ENCODE peak calls at places on chromosomes 13 and 19, in ten cellular contexts. L is body of pancreas, G is tibial nerve, N is uterus, Q is IMR-90, R is transverse colon, Y is adrenal gland, P is ovary, W is HCT116, H is K562. C is an unnamed sample.

GRCh38 chr19:40663712-40664692 is 26.4 kb downstream of the NUMBL start:
- DNase-seq in W (no peak), P (peak; percentile 47), N (peak; percentile 68), Y (no peak), R (no peak), Q (peak; percentile 50), H (peak; percentile 84), G (no peak), L (no peak), C (no peak)

GRCh38 chr13:95474992-95475391 is 77.5 kb upstream of the CLDN10 start:
- DNase-seq in L (no peak), P (no peak), G (no peak), H (no peak), N (no peak), R (no peak), Q (no peak), W (no peak), Y (no peak), C (no peak)

GRCh38 chr13:99721606-99722384 is 220.5 kb downstream of the TM9SF2 start:
- DNase-seq in W (no peak), H (no peak), Q (no peak), N (no peak), P (no peak), R (no peak), Y (no peak), L (no peak), G (no peak), C (no peak)

GRCh38 chr19:30059741-30060140 is 117.7 kb downstream of the URI1 start:
- DNase-seq in N (no peak), W (no peak), L (no peak), Q (no peak), G (no peak), Y (no peak), H (no peak), P (no peak), R (no peak), C (no peak)

GRCh38 chr13:97386832-97387486 is 47.0 kb upstream of the RAP2A start:
- DNase-seq in H (no peak), N (no peak), G (no peak), P (no peak), Y (peak; percentile 45), R (peak; percentile 26), L (no peak), Q (no peak), W (no peak), C (no peak)

GRCh38 chr13:35984776-35985453 is 146.3 kb downstream of the DCLK1 start:
- DNase-seq in Y (no peak), N (no peak), L (no peak), G (no peak), P (no peak), Q (no peak), R (no peak), H (no peak), W (no peak), C (no peak)

GRCh38 chr13:21683034-21683733 is 12.3 kb downstream of the FGF9 start:
- DNase-seq in N (no peak), P (no peak), Y (peak; percentile 59), L (no peak), H (no peak), Q (peak; percentile 88), G (no peak), W (no peak), R (no peak), C (no peak)

GRCh38 chr13:45220403-45220802 is 19.6 kb upstream of the KCTD4 start:
- DNase-seq in Q (no peak), W (no peak), L (no peak), N (no peak), P (no peak), H (no peak), R (no peak), G (no peak), Y (no peak), C (no peak)

GRCh38 chr13:99041788-99042187 is 63.9 kb upstream of the DOCK9 start:
- DNase-seq in L (no peak), W (no peak), H (no peak), P (no peak), Y (no peak), R (no peak), G (no peak), N (no peak), Q (no peak), C (no peak)

GRCh38 chr19:1945899-1946298 is 4.9 kb downstream of the CSNK1G2 start:
- DNase-seq in Y (peak; percentile 66), N (no peak), Q (no peak), H (peak; percentile 50), L (peak; percentile 39), G (peak; percentile 21), W (no peak), P (no peak), R (peak; percentile 65), C (peak; percentile 26)

GRCh38 chr13:101489635-101490034 is 37.2 kb downstream of the ITGBL1 start:
- DNase-seq in Q (peak; percentile 12), R (no peak), L (no peak), Y (no peak), P (no peak), H (no peak), N (no peak), W (no peak), G (no peak), C (no peak)

GRCh38 chr13:113903912-113904311 is 40.0 kb upstream of the GAS6 start:
- DNase-seq in N (peak; percentile 15), P (no peak), W (no peak), G (no peak), L (peak; percentile 5), H (no peak), Y (no peak), R (no peak), Q (no peak), C (no peak)

DNA sequence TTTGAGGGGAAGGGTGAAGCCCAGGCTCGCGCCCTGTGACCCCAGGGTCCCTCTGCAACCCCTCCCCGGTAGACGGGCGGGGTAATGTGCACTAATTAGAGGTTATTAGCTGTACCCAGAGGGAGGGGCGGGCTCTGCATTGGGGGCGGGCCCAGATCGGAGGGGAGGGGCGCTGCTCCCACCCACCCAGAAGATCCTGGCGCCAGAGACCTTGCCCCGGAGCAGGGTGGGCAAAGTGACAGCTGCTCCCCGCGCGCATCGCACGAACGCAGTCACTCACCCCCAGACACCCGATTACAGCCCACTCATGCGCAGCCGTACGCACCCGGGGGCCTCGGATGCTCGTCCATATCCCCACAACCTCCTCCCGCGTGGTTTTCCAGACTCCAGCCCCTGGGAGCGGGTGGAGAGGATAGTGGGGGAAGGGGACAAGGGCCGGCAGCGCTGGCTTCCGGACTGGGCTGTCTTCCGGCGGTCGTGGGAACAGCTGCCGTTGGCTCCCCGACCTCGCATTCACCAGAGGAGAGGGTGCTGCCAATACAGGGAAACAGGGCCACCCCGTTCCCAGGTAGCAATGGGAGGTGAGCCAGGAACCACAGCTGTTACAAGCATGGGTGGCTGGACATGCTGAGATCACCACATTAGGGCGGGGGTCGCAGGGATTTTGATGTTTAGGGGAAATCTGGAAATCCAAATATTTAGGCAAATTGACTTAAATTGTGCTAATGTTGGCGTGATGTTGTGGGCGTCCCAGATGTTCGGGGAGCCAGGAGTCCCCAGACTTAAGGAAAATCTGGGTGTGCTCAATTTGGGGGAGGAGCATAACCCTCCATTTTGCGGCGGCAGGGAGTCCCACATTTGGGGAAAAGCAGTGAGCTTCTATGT is 2.9 kb upstream of the HOOK2 start:
- DNase-seq in R (peak; percentile 78), Y (peak; percentile 81), H (no peak), Q (peak; percentile 75), G (peak; percentile 63), P (peak; percentile 80), L (peak; percentile 88), N (peak; percentile 72), W (no peak), C (peak; percentile 92)
- TF ChIP-seq POLR2A in R (peak; percentile 57), Y (no peak), H (peak; percentile 42), Q (peak; percentile 72), G (no peak), P (peak; percentile 15), L (peak; percentile 55), N (no peak), W (no peak), C (no peak)

GRCh38 chr13:86841264-86841663 is 829.9 kb upstream of the SLITRK5 start:
- DNase-seq in Y (no peak), R (no peak), N (no peak), H (no peak), G (no peak), P (no peak), L (no peak), Q (no peak), W (no peak), C (no peak)
- H3K9me3 ChIP-seq in Y (no peaks in the 10 kb centered on the region), R (no peaks in the 10 kb centered on the region), N (no peaks in the 10 kb centered on the region), H (no peaks in the 10 kb centered on the region), G (no peaks in the 10 kb centered on the region), P (peaks cover 3% of the 10 kb centered on the region), L (no peaks in the 10 kb centered on the region), Q (no peaks in the 10 kb centered on the region), W (no peaks in the 10 kb centered on the region), C (no peaks in the 10 kb centered on the region)

GRCh38 chr13:79932556-79932955 is 408.4 kb downstream of the SPRY2 start:
- DNase-seq in G (no peak), N (no peak), H (no peak), Y (no peak), P (no peak), R (no peak), Q (no peak), W (no peak), L (no peak), C (no peak)
- TF ChIP-seq POLR2A in G (no peak), N (no peak), H (no peak), Y (no peak), P (no peak), R (no peak), Q (no peak), W (no peak), L (no peak), C (no peak)

GRCh38 chr19:33288666-33289065 is 13.7 kb downstream of the CEBPA start:
- DNase-seq in W (no peak), R (no peak), H (no peak), G (no peak), Y (no peak), Q (no peak), N (no peak), L (no peak), P (no peak), C (no peak)

GRCh38 chr19:33284756-33285155 is 17.6 kb downstream of the CEBPA start:
- DNase-seq in H (no peak), G (no peak), Y (no peak), W (no peak), Q (no peak), P (no peak), N (no peak), R (no peak), L (no peak), C (no peak)

GRCh38 chr19:33285441-33285927 is 16.9 kb downstream of the CEBPA start:
- DNase-seq in G (no peak), P (no peak), H (no peak), Y (no peak), W (no peak), L (no peak), R (no peak), N (no peak), Q (no peak), C (peak; percentile 83)

GRCh38 chr19:33287438-33287837 is 14.9 kb downstream of the CEBPA start:
- DNase-seq in L (no peak), Q (no peak), P (no peak), W (no peak), N (no peak), R (no peak), G (no peak), H (no peak), Y (no peak), C (no peak)

DNA sequence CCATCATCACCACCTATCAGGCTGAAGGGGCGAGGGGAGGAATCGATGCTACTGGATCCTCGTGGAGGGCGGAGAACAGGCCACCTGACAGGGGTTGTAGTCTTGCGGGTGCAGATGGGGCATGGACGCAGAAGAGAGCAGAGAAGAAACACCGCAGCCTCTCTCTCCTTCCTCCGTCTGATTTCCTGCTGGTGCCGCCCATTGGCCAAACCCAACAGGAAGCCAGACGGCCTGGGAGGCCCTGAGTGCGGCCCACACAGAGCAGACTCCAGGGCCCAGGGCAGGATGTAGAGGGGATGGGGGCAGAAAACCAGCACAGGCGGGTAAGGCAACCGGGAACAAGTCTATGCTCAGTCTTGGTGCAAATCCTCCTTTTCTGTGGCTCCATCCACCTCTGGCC is 15.4 kb downstream of the CEBPA start:
- DNase-seq in R (no peak), G (no peak), Q (no peak), H (no peak), N (no peak), L (no peak), Y (no peak), P (no peak), W (no peak), C (no peak)
- H3K9me3 ChIP-seq in R (no peaks in the 10 kb centered on the region), G (no peaks in the 10 kb centered on the region), Q (peaks cover 8% of the 10 kb centered on the region), H (no peaks in the 10 kb centered on the region), N (peaks cover 11% of the 10 kb centered on the region), L (no peaks in the 10 kb centered on the region), Y (no peaks in the 10 kb centered on the region), P (no peaks in the 10 kb centered on the region), W (no peaks in the 10 kb centered on the region), C (no peaks in the 10 kb centered on the region)